ENCODE peak calls at places on chromosome 4, in seven cellular contexts. One of them, this sample, is unnamed.

GRCh38 chr4:75630174-75630931 is at the start of gene CDKL2:
- DNase-seq in tibial artery: peak
- DNase-seq in kidney: peak
- DNase-seq in HL-60: peak
- DNase-seq in adrenal gland: peak
- DNase-seq in foreskin fibroblast: peak
- DNase-seq in bronchial epithelial cell: peak
- DNase-seq in this sample: no peak

GRCh38 chr4:13313856-13314255 is 170.3 kb downstream of the RAB28 start:
- DNase-seq in tibial artery: no peak
- DNase-seq in kidney: no peak
- DNase-seq in HL-60: no peak
- DNase-seq in adrenal gland: no peak
- DNase-seq in foreskin fibroblast: no peak
- DNase-seq in bronchial epithelial cell: no peak
- DNase-seq in this sample: no peak

GRCh38 chr4:36316544-36317082 is 35.2 kb downstream of the DTHD1 start:
- DNase-seq in tibial artery: no peak
- DNase-seq in kidney: no peak
- DNase-seq in HL-60: no peak
- DNase-seq in adrenal gland: no peak
- DNase-seq in foreskin fibroblast: no peak
- DNase-seq in bronchial epithelial cell: no peak
- DNase-seq in this sample: no peak

GRCh38 chr4:26076896-26077295 is 162.9 kb downstream of the SMIM20 start:
- DNase-seq in tibial artery: no peak
- DNase-seq in kidney: no peak
- DNase-seq in HL-60: no peak
- DNase-seq in adrenal gland: no peak
- DNase-seq in foreskin fibroblast: peak
- DNase-seq in bronchial epithelial cell: peak
- DNase-seq in this sample: no peak

GRCh38 chr4:158314756-158315487 is 104.6 kb downstream of the TMEM144 start:
- DNase-seq in tibial artery: no peak
- DNase-seq in kidney: no peak
- DNase-seq in HL-60: no peak
- DNase-seq in adrenal gland: no peak
- DNase-seq in foreskin fibroblast: peak
- DNase-seq in bronchial epithelial cell: peak
- DNase-seq in this sample: peak

GRCh38 chr4:113952452-113953029 is 26.9 kb downstream of the ARSJ start:
- DNase-seq in tibial artery: no peak
- DNase-seq in kidney: no peak
- DNase-seq in HL-60: peak
- DNase-seq in adrenal gland: peak
- DNase-seq in foreskin fibroblast: no peak
- DNase-seq in bronchial epithelial cell: peak
- DNase-seq in this sample: no peak

GRCh38 chr4:108644237-108644636 is 6.2 kb upstream of the OSTC start:
- DNase-seq in tibial artery: no peak
- DNase-seq in kidney: no peak
- DNase-seq in HL-60: no peak
- DNase-seq in adrenal gland: no peak
- DNase-seq in foreskin fibroblast: peak
- DNase-seq in bronchial epithelial cell: no peak
- DNase-seq in this sample: peak

GRCh38 chr4:81227138-81227537 is 12.1 kb upstream of the PRKG2 start:
- DNase-seq in tibial artery: no peak
- DNase-seq in kidney: no peak
- DNase-seq in HL-60: no peak
- DNase-seq in adrenal gland: no peak
- DNase-seq in foreskin fibroblast: no peak
- DNase-seq in bronchial epithelial cell: no peak
- DNase-seq in this sample: no peak

GRCh38 chr4:184306949-184307348 is 89.3 kb upstream of the ENPP6 start:
- DNase-seq in tibial artery: no peak
- DNase-seq in kidney: no peak
- DNase-seq in HL-60: no peak
- DNase-seq in adrenal gland: peak
- DNase-seq in foreskin fibroblast: peak
- DNase-seq in bronchial epithelial cell: peak
- DNase-seq in this sample: peak

GRCh38 chr4:151484396-151485102 is 75.6 kb downstream of the FHIP1A start:
- DNase-seq in tibial artery: no peak
- DNase-seq in kidney: no peak
- DNase-seq in HL-60: no peak
- DNase-seq in adrenal gland: peak
- DNase-seq in foreskin fibroblast: peak
- DNase-seq in bronchial epithelial cell: peak
- DNase-seq in this sample: peak

DNA sequence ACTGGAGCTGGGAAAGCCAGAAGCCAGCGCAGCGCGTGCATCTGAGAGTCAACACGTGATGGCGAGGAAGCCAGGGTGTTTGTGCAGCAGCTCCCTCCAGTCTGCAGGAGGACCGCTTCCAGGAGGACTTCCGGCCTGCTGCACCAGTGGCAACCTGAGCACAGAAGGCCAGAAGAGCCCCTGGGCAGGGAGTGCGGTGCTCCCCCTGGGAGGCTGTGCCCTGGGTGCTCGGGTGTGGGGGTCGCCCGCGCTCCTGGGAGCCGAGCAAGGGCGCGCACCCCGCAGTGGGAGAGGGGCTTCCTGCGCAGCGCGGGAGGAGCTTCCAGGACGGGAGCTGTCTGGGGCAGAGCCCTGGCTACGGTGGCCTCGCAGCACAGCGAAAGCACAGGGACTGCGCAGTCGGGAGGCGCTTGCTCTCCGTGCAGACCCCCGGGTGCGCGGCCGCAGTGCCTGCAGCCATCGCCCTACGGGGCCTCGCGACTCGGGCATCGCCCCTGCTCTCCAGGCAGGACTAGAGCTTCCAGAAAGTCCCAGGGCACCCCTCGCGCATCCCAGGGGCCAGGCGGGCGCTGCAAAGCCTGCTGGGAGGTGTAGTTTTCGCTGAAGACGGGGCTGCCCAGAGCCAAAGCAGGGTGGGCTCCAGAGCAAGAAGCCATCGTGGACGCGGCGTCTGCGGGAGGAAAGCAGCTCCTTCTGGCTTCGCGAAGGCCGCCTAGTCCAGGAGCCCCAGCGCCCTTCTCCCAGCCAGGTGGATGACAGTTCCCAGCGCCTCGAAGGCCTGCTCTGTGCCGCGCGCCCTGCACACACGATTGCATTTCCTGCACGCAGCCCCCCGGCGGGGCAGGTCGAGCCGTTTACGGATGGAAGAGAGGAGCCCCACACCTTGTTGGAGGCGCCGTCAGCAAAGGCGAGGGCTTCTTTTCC is 24.1 kb upstream of the WFS1 start:
- DNase-seq in tibial artery: no peak
- DNase-seq in kidney: peak
- DNase-seq in HL-60: no peak
- DNase-seq in adrenal gland: no peak
- DNase-seq in foreskin fibroblast: no peak
- DNase-seq in bronchial epithelial cell: no peak
- DNase-seq in this sample: no peak
- H3K4me3 ChIP-seq in tibial artery: no peak
- H3K4me3 ChIP-seq in kidney: no peak
- H3K4me3 ChIP-seq in HL-60: no peak
- H3K4me3 ChIP-seq in adrenal gland: no peak
- H3K4me3 ChIP-seq in foreskin fibroblast: no peak
- H3K4me3 ChIP-seq in bronchial epithelial cell: no peak
- H3K4me3 ChIP-seq in this sample: peak

DNA sequence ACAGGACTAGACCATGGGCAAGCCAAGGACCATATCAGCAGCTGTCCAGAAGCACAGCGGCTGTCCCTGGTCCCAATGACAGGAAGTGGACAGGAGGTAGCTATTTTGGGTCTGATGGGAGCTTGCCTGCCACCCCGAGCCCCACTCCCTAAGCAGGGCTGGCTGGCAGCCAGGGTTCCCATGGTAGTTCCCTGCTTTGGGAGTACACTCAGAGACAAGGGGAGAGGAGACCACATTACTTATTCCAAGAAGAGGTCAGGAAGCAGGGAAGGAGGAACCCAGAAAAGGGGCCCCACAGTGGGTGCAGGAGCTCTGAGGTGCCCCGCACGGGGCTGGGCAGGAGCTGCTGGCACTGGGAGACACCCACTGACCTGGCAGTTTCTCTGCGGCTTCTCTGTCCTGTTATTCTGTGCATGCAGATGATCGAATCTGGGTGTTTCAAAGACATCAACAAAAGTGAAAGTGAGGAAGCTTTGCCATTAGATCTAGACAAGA is 36.3 kb downstream of the HTT-AS start:
- DNase-seq in tibial artery: peak
- DNase-seq in kidney: no peak
- DNase-seq in HL-60: peak
- DNase-seq in adrenal gland: no peak
- DNase-seq in foreskin fibroblast: no peak
- DNase-seq in bronchial epithelial cell: no peak
- DNase-seq in this sample: no peak
- H3K4me3 ChIP-seq in tibial artery: peak
- H3K4me3 ChIP-seq in kidney: no peak
- H3K4me3 ChIP-seq in HL-60: no peak
- H3K4me3 ChIP-seq in adrenal gland: no peak
- H3K4me3 ChIP-seq in foreskin fibroblast: no peak
- H3K4me3 ChIP-seq in bronchial epithelial cell: no peak
- H3K4me3 ChIP-seq in this sample: no peak

GRCh38 chr4:140497428-140497775 is 691 bp downstream of the MGAT4D start:
- DNase-seq in tibial artery: no peak
- DNase-seq in kidney: no peak
- DNase-seq in HL-60: no peak
- DNase-seq in adrenal gland: no peak
- DNase-seq in foreskin fibroblast: no peak
- DNase-seq in bronchial epithelial cell: no peak
- DNase-seq in this sample: no peak
- H3K4me3 ChIP-seq in tibial artery: no peak
- H3K4me3 ChIP-seq in kidney: no peak
- H3K4me3 ChIP-seq in HL-60: no peak
- H3K4me3 ChIP-seq in adrenal gland: no peak
- H3K4me3 ChIP-seq in foreskin fibroblast: no peak
- H3K4me3 ChIP-seq in bronchial epithelial cell: no peak
- H3K4me3 ChIP-seq in this sample: peak

DNA sequence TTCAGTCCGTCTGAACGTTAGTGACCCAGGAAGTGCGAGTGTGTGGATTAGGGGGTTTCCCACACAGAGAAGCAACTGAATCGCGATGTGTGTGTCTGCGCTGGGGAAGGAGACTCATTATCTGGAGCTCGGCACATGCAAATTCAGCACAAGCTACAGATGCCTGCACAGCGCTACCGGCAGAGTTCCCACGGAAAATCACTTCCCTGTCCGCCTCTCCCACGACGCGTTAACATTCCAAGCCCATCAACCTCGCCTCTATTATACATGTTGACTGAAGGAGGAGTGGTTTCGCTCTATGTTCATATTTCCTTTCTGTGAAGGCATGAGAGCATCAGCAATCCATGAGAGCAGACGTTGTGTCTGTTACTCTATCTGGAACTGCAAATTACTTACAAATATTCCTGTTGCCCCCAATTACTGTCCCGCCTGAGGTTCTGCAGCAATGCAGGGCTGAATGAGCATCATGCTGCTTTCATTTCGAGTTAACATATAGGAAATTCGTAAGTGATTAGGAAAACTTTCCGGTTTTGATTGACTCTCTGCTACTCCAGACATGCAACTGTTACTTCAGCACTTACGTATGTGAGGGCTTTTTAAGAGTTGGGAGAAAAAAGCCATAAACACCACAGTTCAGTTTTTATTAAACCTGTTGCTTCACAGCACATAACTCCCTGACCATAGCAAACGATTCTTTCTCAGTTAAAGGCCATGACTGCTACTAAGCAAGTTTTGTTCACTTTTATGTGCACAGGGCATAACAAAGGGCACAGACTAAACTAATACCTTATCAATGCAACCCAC is 15.0 kb upstream of the MTNR1A start:
- DNase-seq in tibial artery: no peak
- DNase-seq in kidney: no peak
- DNase-seq in HL-60: no peak
- DNase-seq in adrenal gland: no peak
- DNase-seq in foreskin fibroblast: no peak
- DNase-seq in bronchial epithelial cell: peak
- DNase-seq in this sample: peak
- H3K4me3 ChIP-seq in tibial artery: peak
- H3K4me3 ChIP-seq in kidney: peak
- H3K4me3 ChIP-seq in HL-60: no peak
- H3K4me3 ChIP-seq in adrenal gland: no peak
- H3K4me3 ChIP-seq in foreskin fibroblast: peak
- H3K4me3 ChIP-seq in bronchial epithelial cell: no peak
- H3K4me3 ChIP-seq in this sample: peak

GRCh38 chr4:48196758-48197504 is 62.9 kb upstream of the TXK start:
- DNase-seq in tibial artery: no peak
- DNase-seq in kidney: no peak
- DNase-seq in HL-60: no peak
- DNase-seq in adrenal gland: no peak
- DNase-seq in foreskin fibroblast: no peak
- DNase-seq in bronchial epithelial cell: no peak
- DNase-seq in this sample: no peak

GRCh38 chr4:48193096-48193836 is 59.2 kb upstream of the TXK start:
- DNase-seq in tibial artery: no peak
- DNase-seq in kidney: no peak
- DNase-seq in HL-60: no peak
- DNase-seq in adrenal gland: no peak
- DNase-seq in foreskin fibroblast: no peak
- DNase-seq in bronchial epithelial cell: no peak
- DNase-seq in this sample: no peak

GRCh38 chr4:48193921-48194320 is 59.9 kb upstream of the TXK start:
- DNase-seq in tibial artery: no peak
- DNase-seq in kidney: no peak
- DNase-seq in HL-60: no peak
- DNase-seq in adrenal gland: no peak
- DNase-seq in foreskin fibroblast: no peak
- DNase-seq in bronchial epithelial cell: no peak
- DNase-seq in this sample: no peak

GRCh38 chr4:48195853-48196252 is 61.8 kb upstream of the TXK start:
- DNase-seq in tibial artery: no peak
- DNase-seq in kidney: no peak
- DNase-seq in HL-60: no peak
- DNase-seq in adrenal gland: no peak
- DNase-seq in foreskin fibroblast: no peak
- DNase-seq in bronchial epithelial cell: no peak
- DNase-seq in this sample: no peak

DNA sequence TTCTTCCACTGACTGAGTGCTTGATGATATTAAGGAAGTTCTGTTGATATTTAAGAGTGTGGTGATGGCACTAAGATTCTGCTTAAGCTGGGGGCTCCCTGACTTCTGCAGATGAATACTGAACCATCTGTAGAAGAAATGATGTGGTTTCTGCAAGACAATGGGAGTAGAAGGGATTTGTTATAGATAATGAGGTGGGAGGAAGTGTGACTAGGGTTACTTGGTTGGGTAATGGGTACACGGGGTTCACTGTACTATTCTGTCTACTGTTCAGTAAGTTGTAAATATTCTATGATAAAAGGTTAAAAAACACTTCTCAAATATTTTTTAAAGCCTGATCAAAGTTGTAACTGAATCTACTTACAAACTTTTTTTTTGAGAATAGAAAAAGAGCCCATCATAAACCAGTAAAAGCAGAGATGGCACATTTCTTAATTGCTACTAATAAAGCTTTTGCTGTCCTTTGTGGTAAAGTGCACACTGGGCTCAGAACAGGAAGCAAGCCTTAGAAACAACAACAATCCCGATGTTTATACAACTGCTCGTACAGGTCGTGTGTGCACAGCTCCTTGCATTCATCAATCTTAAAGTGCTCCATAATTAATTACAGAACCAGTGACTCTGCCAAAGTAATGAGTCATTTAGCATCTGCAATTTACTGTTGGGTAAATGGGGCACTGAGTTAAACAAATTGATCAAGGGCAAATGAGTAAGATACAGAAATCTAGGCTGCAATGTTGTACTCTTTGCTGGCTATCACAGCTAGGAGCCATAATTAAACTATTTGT is 61.1 kb upstream of the TXK start:
- DNase-seq in tibial artery: no peak
- DNase-seq in kidney: no peak
- DNase-seq in HL-60: peak
- DNase-seq in adrenal gland: peak
- DNase-seq in foreskin fibroblast: peak
- DNase-seq in bronchial epithelial cell: peak
- DNase-seq in this sample: no peak
- H3K4me3 ChIP-seq in tibial artery: no peak
- H3K4me3 ChIP-seq in kidney: no peak
- H3K4me3 ChIP-seq in HL-60: no peak
- H3K4me3 ChIP-seq in adrenal gland: no peak
- H3K4me3 ChIP-seq in foreskin fibroblast: no peak
- H3K4me3 ChIP-seq in bronchial epithelial cell: no peak
- H3K4me3 ChIP-seq in this sample: no peak